ENCODE peak calls at places on chromosomes 4 and X, in four cellular contexts. A, S, M and I are unnamed samples.

GRCh38 chrX:104370089-104370488 is 115.4 kb upstream of the ESX1 start:
- DNase-seq in A (peak; percentile 5), S (no peak), M (no peak), I (no peak)

GRCh38 chrX:118164138-118164537 is 47.5 kb upstream of the KLHL13 start:
- DNase-seq in A (no peak), S (no peak), M (no peak), I (no peak)

GRCh38 chr4:124710253-124710849 is 2.2 kb downstream of the ANKRD50 start:
- DNase-seq in A (no peak), S (no peak), M (no peak), I (no peak)

GRCh38 chr4:54073481-54073880 is 9.1 kb upstream of the CHIC2 start:
- DNase-seq in A (no peak), S (no peak), M (no peak), I (no peak)

GRCh38 chr4:548976-549375 is 27.1 kb downstream of the TMEM271 start:
- DNase-seq in A (no peak), S (no peak), M (no peak), I (no peak)

GRCh38 chr4:138975225-138975624 is 40.4 kb upstream of the NOCT start:
- DNase-seq in A (no peak), S (no peak), M (no peak), I (no peak)

GRCh38 chrX:40006025-40007017 is 91.4 kb downstream of the BCOR start:
- DNase-seq in A (no peak), S (no peak), M (no peak), I (peak; percentile 12)

GRCh38 chrX:21657318-21658151 is 595 bp downstream of the KLHL34 start:
- DNase-seq in A (no peak), S (no peak), M (no peak), I (no peak)

GRCh38 chr4:159018062-159018629 is 84.7 kb upstream of the RAPGEF2 start:
- DNase-seq in A (no peak), S (peak; percentile 76), M (no peak), I (no peak)

GRCh38 chr4:85717847-85718246 is 242.9 kb downstream of the ARHGAP24 start:
- DNase-seq in A (no peak), S (no peak), M (no peak), I (no peak)

GRCh38 chr4:185082549-185082948 is 60.5 kb upstream of the SLC25A4 start:
- DNase-seq in A (no peak), S (no peak), M (no peak), I (peak; percentile 47)

GRCh38 chr4:149793459-149793858 is 22.2 kb downstream of the IQCM start:
- DNase-seq in A (no peak), S (no peak), M (no peak), I (no peak)

GRCh38 chrX:100995469-100995868 is 26.0 kb downstream of the ARL13A start:
- DNase-seq in A (no peak), S (no peak), M (no peak), I (no peak)

GRCh38 chr4:37666625-37667071 is 19.5 kb downstream of the RELL1 start:
- DNase-seq in A (no peak), S (no peak), M (no peak), I (peak; percentile 27)

GRCh38 chr4:6335040-6335590 is 65.5 kb downstream of the WFS1 start:
- DNase-seq in A (no peak), S (no peak), M (no peak), I (no peak)

GRCh38 chr4:1381944-1382541 is 24.2 kb downstream of the NKX1-1 start:
- DNase-seq in A (no peak), S (no peak), M (no peak), I (no peak)

GRCh38 chrX:129846686-129847085 is 3.0 kb upstream of the ZDHHC9 start:
- DNase-seq in A (no peak), S (no peak), M (no peak), I (no peak)
- TF ChIP-seq GABPA in A (no peak), S (no peak), M (no peak), I (no peak)

GRCh38 chr4:67366341-67366861 is 178.9 kb downstream of the CENPC start:
- DNase-seq in A (peak; percentile 11), S (no peak), M (no peak), I (no peak)
- TF ChIP-seq GABPA in A (no peak), S (no peak), M (no peak), I (no peak)

GRCh38 chrX:19566359-19567141 is 51.2 kb upstream of the MAP3K15 start:
- DNase-seq in A (no peak), S (peak; percentile 24), M (no peak), I (peak; percentile 57)

GRCh38 chrX:19565605-19566004 is 50.3 kb upstream of the MAP3K15 start:
- DNase-seq in A (no peak), S (no peak), M (no peak), I (no peak)

GRCh38 chrX:19564606-19565005 is 49.3 kb upstream of the MAP3K15 start:
- DNase-seq in A (no peak), S (no peak), M (no peak), I (no peak)

GRCh38 chrX:19563327-19563726 is 48.0 kb upstream of the MAP3K15 start:
- DNase-seq in A (no peak), S (peak; percentile 33), M (no peak), I (no peak)

GRCh38 chrX:19563746-19564145 is 48.4 kb upstream of the MAP3K15 start:
- DNase-seq in A (no peak), S (no peak), M (no peak), I (no peak)
- TF ChIP-seq GABPA in A (no peak), S (no peak), M (no peak), I (no peak)

DNA sequence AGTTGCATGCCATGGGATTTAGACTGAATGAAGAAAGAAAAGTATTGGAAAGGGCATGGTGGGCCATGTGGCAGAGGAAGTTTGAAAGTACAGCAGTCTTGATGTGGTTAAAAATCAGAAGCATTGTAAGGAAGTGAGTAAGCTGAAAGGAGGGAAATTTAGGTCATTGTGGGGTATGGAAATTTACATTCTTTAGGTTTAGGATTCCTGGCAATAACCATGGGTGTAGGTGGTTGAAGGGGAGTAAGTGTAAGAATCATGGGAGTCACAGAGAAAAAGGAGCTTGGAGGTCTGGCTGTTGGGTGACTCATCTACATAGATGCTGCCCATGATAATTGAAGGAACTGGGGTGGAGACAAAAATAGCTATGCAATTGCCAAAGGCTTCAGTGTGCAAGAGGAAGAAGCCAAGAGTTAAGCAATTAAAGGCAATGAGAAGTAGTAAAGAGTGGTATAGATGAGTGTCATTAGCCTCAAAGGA is 243.8 kb upstream of the LDB2 start:
- DNase-seq in A (no peak), S (no peak), M (no peak), I (peak; percentile 48)
- TF ChIP-seq GABPA in A (no peak), S (no peak), M (no peak), I (no peak)